ENCODE peak calls at places on chromosomes 2 and 18, in six cellular contexts. One of them, this sample, is unnamed. For H3K4me1, the result is how much of the 10 kb centered on the place peaks cover.

GRCh38 chr2:197286805-197287595 is 23.6 kb downstream of the ANKRD44 start:
- DNase-seq in CD8-positive, alpha-beta T cell: peak
- DNase-seq in endodermal cell: no peak
- DNase-seq in CD8-positive, alpha-beta memory T cell: peak
- DNase-seq in A549: peak
- DNase-seq in astrocyte: peak
- DNase-seq in this sample: no peak

GRCh38 chr2:42722328-42723190 is 41.4 kb downstream of the OXER1 start:
- DNase-seq in CD8-positive, alpha-beta T cell: no peak
- DNase-seq in endodermal cell: peak
- DNase-seq in CD8-positive, alpha-beta memory T cell: no peak
- DNase-seq in A549: no peak
- DNase-seq in astrocyte: peak
- DNase-seq in this sample: no peak

GRCh38 chr18:13220326-13220991 is 1.9 kb downstream of the LDLRAD4 start:
- DNase-seq in CD8-positive, alpha-beta T cell: no peak
- DNase-seq in endodermal cell: peak
- DNase-seq in CD8-positive, alpha-beta memory T cell: no peak
- DNase-seq in A549: no peak
- DNase-seq in astrocyte: peak
- DNase-seq in this sample: no peak

GRCh38 chr18:68991281-68991680 is 193.4 kb downstream of the CCDC102B start:
- DNase-seq in CD8-positive, alpha-beta T cell: no peak
- DNase-seq in endodermal cell: no peak
- DNase-seq in CD8-positive, alpha-beta memory T cell: no peak
- DNase-seq in A549: no peak
- DNase-seq in astrocyte: peak
- DNase-seq in this sample: no peak

GRCh38 chr18:35005963-35006577 is 35.1 kb upstream of the MAPRE2 start:
- DNase-seq in CD8-positive, alpha-beta T cell: no peak
- DNase-seq in endodermal cell: peak
- DNase-seq in CD8-positive, alpha-beta memory T cell: no peak
- DNase-seq in A549: peak
- DNase-seq in astrocyte: peak
- DNase-seq in this sample: peak

GRCh38 chr2:239958366-239958765 is 66.8 kb downstream of the NDUFA10 start:
- DNase-seq in CD8-positive, alpha-beta T cell: no peak
- DNase-seq in endodermal cell: no peak
- DNase-seq in CD8-positive, alpha-beta memory T cell: no peak
- DNase-seq in A549: no peak
- DNase-seq in astrocyte: no peak
- DNase-seq in this sample: no peak

GRCh38 chr2:109135572-109136185 is 6.7 kb downstream of the SH3RF3 start:
- DNase-seq in CD8-positive, alpha-beta T cell: no peak
- DNase-seq in endodermal cell: no peak
- DNase-seq in CD8-positive, alpha-beta memory T cell: no peak
- DNase-seq in A549: no peak
- DNase-seq in astrocyte: peak
- DNase-seq in this sample: no peak

GRCh38 chr2:136653836-136654235 is 111.5 kb upstream of the THSD7B start:
- DNase-seq in CD8-positive, alpha-beta T cell: no peak
- DNase-seq in endodermal cell: no peak
- DNase-seq in CD8-positive, alpha-beta memory T cell: no peak
- DNase-seq in A549: no peak
- DNase-seq in astrocyte: no peak
- DNase-seq in this sample: no peak

GRCh38 chr18:74544898-74545297 is 10.6 kb downstream of the CNDP1 start:
- DNase-seq in CD8-positive, alpha-beta T cell: no peak
- DNase-seq in endodermal cell: peak
- DNase-seq in CD8-positive, alpha-beta memory T cell: no peak
- DNase-seq in A549: no peak
- DNase-seq in astrocyte: no peak
- DNase-seq in this sample: no peak

GRCh38 chr2:26327291-26328272 is 18.4 kb upstream of the SELENOI start:
- DNase-seq in CD8-positive, alpha-beta T cell: no peak
- DNase-seq in endodermal cell: no peak
- DNase-seq in CD8-positive, alpha-beta memory T cell: no peak
- DNase-seq in A549: no peak
- DNase-seq in astrocyte: peak
- DNase-seq in this sample: peak

GRCh38 chr2:105636109-105636740 is 108.5 kb upstream of the NCK2 start:
- DNase-seq in CD8-positive, alpha-beta T cell: no peak
- DNase-seq in endodermal cell: no peak
- DNase-seq in CD8-positive, alpha-beta memory T cell: no peak
- DNase-seq in A549: no peak
- DNase-seq in astrocyte: no peak
- DNase-seq in this sample: no peak

GRCh38 chr2:186199029-186199428 is 287.0 kb upstream of the ZC3H15 start:
- DNase-seq in CD8-positive, alpha-beta T cell: no peak
- DNase-seq in endodermal cell: no peak
- DNase-seq in CD8-positive, alpha-beta memory T cell: no peak
- DNase-seq in A549: no peak
- DNase-seq in astrocyte: no peak
- DNase-seq in this sample: no peak

GRCh38 chr2:24047703-24048033 is 477 bp upstream of the WDCP start:
- DNase-seq in CD8-positive, alpha-beta T cell: no peak
- DNase-seq in endodermal cell: no peak
- DNase-seq in CD8-positive, alpha-beta memory T cell: no peak
- DNase-seq in A549: no peak
- DNase-seq in astrocyte: no peak
- DNase-seq in this sample: no peak

GRCh38 chr2:211114826-211115450 is 558.5 kb downstream of the CPS1 start:
- DNase-seq in CD8-positive, alpha-beta T cell: no peak
- DNase-seq in endodermal cell: no peak
- DNase-seq in CD8-positive, alpha-beta memory T cell: no peak
- DNase-seq in A549: no peak
- DNase-seq in astrocyte: peak
- DNase-seq in this sample: no peak

GRCh38 chr2:228731517-228731916 is 539.6 kb downstream of the PID1 start:
- DNase-seq in CD8-positive, alpha-beta T cell: no peak
- DNase-seq in endodermal cell: no peak
- DNase-seq in CD8-positive, alpha-beta memory T cell: no peak
- DNase-seq in A549: no peak
- DNase-seq in astrocyte: peak
- DNase-seq in this sample: no peak

GRCh38 chr2:231111987-231112386 is 12.9 kb downstream of the HTR2B start:
- DNase-seq in CD8-positive, alpha-beta T cell: no peak
- DNase-seq in endodermal cell: no peak
- DNase-seq in CD8-positive, alpha-beta memory T cell: no peak
- DNase-seq in A549: no peak
- DNase-seq in astrocyte: peak
- DNase-seq in this sample: no peak

GRCh38 chr2:100013892-100014677 is 128.3 kb downstream of the AFF3 start:
- DNase-seq in CD8-positive, alpha-beta T cell: no peak
- DNase-seq in endodermal cell: peak
- DNase-seq in CD8-positive, alpha-beta memory T cell: no peak
- DNase-seq in A549: peak
- DNase-seq in astrocyte: peak
- DNase-seq in this sample: peak

GRCh38 chr2:159574246-159574645 is 42.1 kb downstream of the BAZ2B start:
- DNase-seq in CD8-positive, alpha-beta T cell: no peak
- DNase-seq in endodermal cell: no peak
- DNase-seq in CD8-positive, alpha-beta memory T cell: no peak
- DNase-seq in A549: no peak
- DNase-seq in astrocyte: peak
- DNase-seq in this sample: no peak

GRCh38 chr2:54999182-54999581 is 51.1 kb downstream of the RTN4 start:
- DNase-seq in CD8-positive, alpha-beta T cell: no peak
- DNase-seq in endodermal cell: no peak
- DNase-seq in CD8-positive, alpha-beta memory T cell: no peak
- DNase-seq in A549: no peak
- DNase-seq in astrocyte: peak
- DNase-seq in this sample: peak
- H3K4me1 ChIP-seq in CD8-positive, alpha-beta T cell: under half
- H3K4me1 ChIP-seq in endodermal cell: under half
- H3K4me1 ChIP-seq in CD8-positive, alpha-beta memory T cell: under half
- H3K4me1 ChIP-seq in A549: half or more
- H3K4me1 ChIP-seq in astrocyte: under half
- H3K4me1 ChIP-seq in this sample: under half

GRCh38 chr2:235200216-235200615 is 248.4 kb downstream of the SH3BP4 start:
- DNase-seq in CD8-positive, alpha-beta T cell: no peak
- DNase-seq in endodermal cell: no peak
- DNase-seq in CD8-positive, alpha-beta memory T cell: no peak
- DNase-seq in A549: no peak
- DNase-seq in astrocyte: no peak
- DNase-seq in this sample: no peak

GRCh38 chr2:235201796-235202195 is 250.0 kb downstream of the SH3BP4 start:
- DNase-seq in CD8-positive, alpha-beta T cell: no peak
- DNase-seq in endodermal cell: no peak
- DNase-seq in CD8-positive, alpha-beta memory T cell: no peak
- DNase-seq in A549: no peak
- DNase-seq in astrocyte: no peak
- DNase-seq in this sample: no peak

GRCh38 chr2:235195921-235196320 is 244.1 kb downstream of the SH3BP4 start:
- DNase-seq in CD8-positive, alpha-beta T cell: no peak
- DNase-seq in endodermal cell: no peak
- DNase-seq in CD8-positive, alpha-beta memory T cell: no peak
- DNase-seq in A549: no peak
- DNase-seq in astrocyte: no peak
- DNase-seq in this sample: no peak

GRCh38 chr2:235194836-235195235 is 243.0 kb downstream of the SH3BP4 start:
- DNase-seq in CD8-positive, alpha-beta T cell: no peak
- DNase-seq in endodermal cell: no peak
- DNase-seq in CD8-positive, alpha-beta memory T cell: no peak
- DNase-seq in A549: no peak
- DNase-seq in astrocyte: no peak
- DNase-seq in this sample: no peak

DNA sequence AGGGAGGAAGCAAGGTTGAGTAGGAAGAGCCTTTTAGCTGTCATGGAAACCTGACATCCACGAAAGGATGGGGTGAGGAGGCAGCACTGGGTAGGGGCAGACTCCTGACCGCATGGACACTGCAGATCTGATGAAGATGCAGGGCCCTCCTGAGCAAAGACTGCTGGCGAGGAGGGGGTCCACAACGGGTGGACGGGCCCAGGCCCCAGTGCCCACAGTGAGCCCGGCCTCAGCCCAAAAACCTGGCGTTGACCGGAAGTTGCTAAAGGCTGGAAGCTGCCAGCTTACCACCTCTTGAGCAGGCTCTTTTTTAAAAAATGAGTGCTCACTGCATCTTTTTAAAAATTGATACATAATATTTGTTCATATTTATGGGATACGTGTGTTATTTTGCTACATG is 247.3 kb downstream of the SH3BP4 start:
- DNase-seq in CD8-positive, alpha-beta T cell: no peak
- DNase-seq in endodermal cell: no peak
- DNase-seq in CD8-positive, alpha-beta memory T cell: no peak
- DNase-seq in A549: no peak
- DNase-seq in astrocyte: no peak
- DNase-seq in this sample: no peak
- H3K4me1 ChIP-seq in CD8-positive, alpha-beta T cell: under half
- H3K4me1 ChIP-seq in endodermal cell: under half
- H3K4me1 ChIP-seq in CD8-positive, alpha-beta memory T cell: under half
- H3K4me1 ChIP-seq in A549: under half
- H3K4me1 ChIP-seq in astrocyte: under half
- H3K4me1 ChIP-seq in this sample: under half

DNA sequence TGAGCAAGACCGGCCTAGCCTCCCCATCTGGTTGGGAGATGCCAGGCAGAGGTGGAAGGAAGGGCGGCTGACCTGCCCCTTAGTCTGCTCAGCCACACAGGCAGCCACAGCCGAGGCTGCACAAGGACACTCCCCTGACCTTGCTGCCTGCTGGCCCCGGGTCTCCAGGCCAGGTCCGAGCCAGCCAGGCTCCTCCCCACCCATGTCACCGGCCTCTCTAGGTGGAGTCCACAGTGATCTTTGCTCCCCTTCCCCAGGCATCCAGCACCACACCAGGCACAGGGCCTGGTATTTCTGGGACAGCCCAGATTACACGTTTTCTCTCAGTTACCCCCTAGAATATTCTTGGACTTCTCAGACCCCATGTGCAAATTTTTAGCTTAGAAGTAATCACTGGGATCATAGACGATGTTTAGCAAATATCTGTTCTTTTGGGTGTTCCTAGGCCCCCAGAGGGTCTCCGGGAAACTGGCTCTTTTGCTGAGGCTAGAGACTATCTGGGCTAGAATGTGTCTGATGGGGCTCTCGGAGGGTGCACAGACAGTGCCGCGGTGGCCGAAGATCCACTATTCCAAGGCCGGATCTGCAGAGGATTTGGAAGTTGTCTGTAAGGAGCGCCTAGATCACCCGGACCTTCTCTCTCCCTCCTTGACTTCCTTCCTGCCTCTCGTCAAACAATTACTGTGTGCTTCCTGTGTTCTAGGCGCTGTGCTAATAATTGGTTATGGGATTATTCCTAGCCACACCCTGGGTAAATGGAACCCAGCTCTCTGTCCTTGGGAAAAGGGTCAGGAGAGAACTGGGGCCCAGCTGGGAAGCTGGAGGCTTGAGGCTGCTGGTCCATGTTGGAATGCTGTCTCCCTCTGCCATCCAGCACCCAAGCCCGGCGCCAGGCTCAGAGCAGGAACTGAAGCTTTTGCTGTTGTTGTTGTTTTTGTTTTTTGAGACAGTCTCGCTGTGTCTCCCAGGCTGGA is 46.9 kb downstream of the ODC1 start:
- DNase-seq in CD8-positive, alpha-beta T cell: no peak
- DNase-seq in endodermal cell: no peak
- DNase-seq in CD8-positive, alpha-beta memory T cell: no peak
- DNase-seq in A549: no peak
- DNase-seq in astrocyte: no peak
- DNase-seq in this sample: no peak
- H3K4me1 ChIP-seq in CD8-positive, alpha-beta T cell: under half
- H3K4me1 ChIP-seq in endodermal cell: under half
- H3K4me1 ChIP-seq in CD8-positive, alpha-beta memory T cell: under half
- H3K4me1 ChIP-seq in A549: half or more
- H3K4me1 ChIP-seq in astrocyte: under half
- H3K4me1 ChIP-seq in this sample: under half

GRCh38 chr2:237724811-237725478 is 73.6 kb upstream of the RBM44 start:
- DNase-seq in CD8-positive, alpha-beta T cell: no peak
- DNase-seq in endodermal cell: no peak
- DNase-seq in CD8-positive, alpha-beta memory T cell: no peak
- DNase-seq in A549: no peak
- DNase-seq in astrocyte: no peak
- DNase-seq in this sample: no peak

GRCh38 chr2:237725661-237726060 is 72.9 kb upstream of the RBM44 start:
- DNase-seq in CD8-positive, alpha-beta T cell: no peak
- DNase-seq in endodermal cell: no peak
- DNase-seq in CD8-positive, alpha-beta memory T cell: no peak
- DNase-seq in A549: no peak
- DNase-seq in astrocyte: no peak
- DNase-seq in this sample: no peak

GRCh38 chr2:237727363-237727762 is 71.2 kb upstream of the RBM44 start:
- DNase-seq in CD8-positive, alpha-beta T cell: no peak
- DNase-seq in endodermal cell: no peak
- DNase-seq in CD8-positive, alpha-beta memory T cell: no peak
- DNase-seq in A549: no peak
- DNase-seq in astrocyte: no peak
- DNase-seq in this sample: no peak

GRCh38 chr2:237723613-237724012 is 75.0 kb upstream of the RBM44 start:
- DNase-seq in CD8-positive, alpha-beta T cell: no peak
- DNase-seq in endodermal cell: peak
- DNase-seq in CD8-positive, alpha-beta memory T cell: no peak
- DNase-seq in A549: peak
- DNase-seq in astrocyte: peak
- DNase-seq in this sample: peak

DNA sequence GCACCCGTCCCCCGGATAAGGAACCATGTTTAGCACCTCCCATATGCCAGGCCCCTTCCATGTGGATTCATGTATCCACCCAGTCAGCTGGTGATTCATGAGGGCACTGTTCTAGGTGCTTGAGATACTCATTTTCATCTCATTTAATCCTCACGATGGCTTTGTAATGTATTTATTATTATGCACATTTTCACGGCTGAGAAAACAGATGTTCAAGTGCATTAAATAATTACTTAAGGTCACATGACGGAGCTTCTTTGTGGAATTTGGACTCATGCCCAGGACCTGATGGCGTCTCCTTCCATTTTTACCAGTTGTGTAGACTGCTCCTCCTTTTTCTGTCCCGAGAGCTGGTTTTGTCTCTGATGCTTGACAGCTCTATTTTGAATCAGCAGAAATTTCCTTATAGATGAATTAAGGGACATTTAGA is 72.2 kb upstream of the RBM44 start:
- DNase-seq in CD8-positive, alpha-beta T cell: no peak
- DNase-seq in endodermal cell: no peak
- DNase-seq in CD8-positive, alpha-beta memory T cell: no peak
- DNase-seq in A549: no peak
- DNase-seq in astrocyte: peak
- DNase-seq in this sample: peak
- H3K4me1 ChIP-seq in CD8-positive, alpha-beta T cell: under half
- H3K4me1 ChIP-seq in endodermal cell: under half
- H3K4me1 ChIP-seq in CD8-positive, alpha-beta memory T cell: under half
- H3K4me1 ChIP-seq in A549: half or more
- H3K4me1 ChIP-seq in astrocyte: under half
- H3K4me1 ChIP-seq in this sample: half or more

This sample was measured in SJCRH30.